ENCODE peak calls at places on chromosome 21, in four cellular contexts. One of them, this sample, is unnamed. For H3K4me1, the result is how much of the 10 kb centered on the place peaks cover.

GRCh38 chr21:40208206-40208950 is 341.1 kb downstream of the PCP4 start:
- DNase-seq in CD8-positive, alpha-beta T cell: no peak
- DNase-seq in esophagus muscularis mucosa: no peak
- DNase-seq in colonic mucosa: no peak
- DNase-seq in this sample: no peak

GRCh38 chr21:35995522-35996088 is 64.7 kb downstream of the SETD4 start:
- DNase-seq in CD8-positive, alpha-beta T cell: no peak
- DNase-seq in esophagus muscularis mucosa: no peak
- DNase-seq in colonic mucosa: no peak
- DNase-seq in this sample: no peak

GRCh38 chr21:45555251-45555556 is 13.0 kb upstream of the SLC19A1 start:
- DNase-seq in CD8-positive, alpha-beta T cell: no peak
- DNase-seq in esophagus muscularis mucosa: no peak
- DNase-seq in colonic mucosa: no peak
- DNase-seq in this sample: no peak

GRCh38 chr21:45390121-45390751 is 14.7 kb upstream of the COL18A1 start:
- DNase-seq in CD8-positive, alpha-beta T cell: no peak
- DNase-seq in esophagus muscularis mucosa: no peak
- DNase-seq in colonic mucosa: no peak
- DNase-seq in this sample: peak

GRCh38 chr21:38945536-38946245 is 140.0 kb downstream of the ETS2 start:
- DNase-seq in CD8-positive, alpha-beta T cell: no peak
- DNase-seq in esophagus muscularis mucosa: no peak
- DNase-seq in colonic mucosa: no peak
- DNase-seq in this sample: no peak

GRCh38 chr21:33844104-33844889 is 71.3 kb downstream of the ATP5PO start:
- DNase-seq in CD8-positive, alpha-beta T cell: no peak
- DNase-seq in esophagus muscularis mucosa: no peak
- DNase-seq in colonic mucosa: no peak
- DNase-seq in this sample: no peak

GRCh38 chr21:38849776-38850175 is 44.0 kb downstream of the ETS2 start:
- DNase-seq in CD8-positive, alpha-beta T cell: no peak
- DNase-seq in esophagus muscularis mucosa: peak
- DNase-seq in colonic mucosa: peak
- DNase-seq in this sample: no peak

GRCh38 chr21:26032263-26032662 is 138.3 kb downstream of the APP start:
- DNase-seq in CD8-positive, alpha-beta T cell: no peak
- DNase-seq in esophagus muscularis mucosa: no peak
- DNase-seq in colonic mucosa: no peak
- DNase-seq in this sample: no peak

GRCh38 chr21:46111857-46112730 is 14.2 kb downstream of the COL6A2 start:
- DNase-seq in CD8-positive, alpha-beta T cell: no peak
- DNase-seq in esophagus muscularis mucosa: no peak
- DNase-seq in colonic mucosa: no peak
- DNase-seq in this sample: peak

GRCh38 chr21:38837806-38838461 is 32.2 kb downstream of the ETS2 start:
- DNase-seq in CD8-positive, alpha-beta T cell: no peak
- DNase-seq in esophagus muscularis mucosa: no peak
- DNase-seq in colonic mucosa: peak
- DNase-seq in this sample: no peak

GRCh38 chr21:17513214-17514123 is 626 bp downstream of the CXADR start:
- DNase-seq in CD8-positive, alpha-beta T cell: no peak
- DNase-seq in esophagus muscularis mucosa: no peak
- DNase-seq in colonic mucosa: peak
- DNase-seq in this sample: peak

GRCh38 chr21:23921670-23922418 is 1685.4 kb downstream of the MRPL39 start:
- DNase-seq in CD8-positive, alpha-beta T cell: no peak
- DNase-seq in esophagus muscularis mucosa: no peak
- DNase-seq in colonic mucosa: no peak
- DNase-seq in this sample: no peak

GRCh38 chr21:35509004-35509704 is 460.1 kb upstream of the RUNX1 start:
- DNase-seq in CD8-positive, alpha-beta T cell: no peak
- DNase-seq in esophagus muscularis mucosa: no peak
- DNase-seq in colonic mucosa: no peak
- DNase-seq in this sample: no peak

GRCh38 chr21:29775462-29775861 is 164.3 kb downstream of the GRIK1 start:
- DNase-seq in CD8-positive, alpha-beta T cell: no peak
- DNase-seq in esophagus muscularis mucosa: no peak
- DNase-seq in colonic mucosa: no peak
- DNase-seq in this sample: no peak

GRCh38 chr21:22885614-22886013 is 1887.4 kb downstream of the NCAM2 start:
- DNase-seq in CD8-positive, alpha-beta T cell: no peak
- DNase-seq in esophagus muscularis mucosa: no peak
- DNase-seq in colonic mucosa: no peak
- DNase-seq in this sample: no peak

GRCh38 chr21:33968082-33968997 is 52.7 kb upstream of the ATP5PO start:
- DNase-seq in CD8-positive, alpha-beta T cell: no peak
- DNase-seq in esophagus muscularis mucosa: no peak
- DNase-seq in colonic mucosa: no peak
- DNase-seq in this sample: no peak

GRCh38 chr21:30408782-30409494 is 13.1 kb downstream of the KRTAP13-1 start:
- DNase-seq in CD8-positive, alpha-beta T cell: no peak
- DNase-seq in esophagus muscularis mucosa: no peak
- DNase-seq in colonic mucosa: peak
- DNase-seq in this sample: peak

GRCh38 chr21:27424601-27425000 is 457.7 kb upstream of the ADAMTS5 start:
- DNase-seq in CD8-positive, alpha-beta T cell: no peak
- DNase-seq in esophagus muscularis mucosa: no peak
- DNase-seq in colonic mucosa: no peak
- DNase-seq in this sample: no peak

GRCh38 chr21:28635541-28635940 is 357.1 kb downstream of the LTN1 start:
- DNase-seq in CD8-positive, alpha-beta T cell: no peak
- DNase-seq in esophagus muscularis mucosa: no peak
- DNase-seq in colonic mucosa: no peak
- DNase-seq in this sample: no peak

GRCh38 chr21:28636988-28637691 is 355.5 kb downstream of the LTN1 start:
- DNase-seq in CD8-positive, alpha-beta T cell: no peak
- DNase-seq in esophagus muscularis mucosa: no peak
- DNase-seq in colonic mucosa: no peak
- DNase-seq in this sample: no peak

GRCh38 chr21:28633803-28634572 is 358.7 kb downstream of the LTN1 start:
- DNase-seq in CD8-positive, alpha-beta T cell: no peak
- DNase-seq in esophagus muscularis mucosa: no peak
- DNase-seq in colonic mucosa: no peak
- DNase-seq in this sample: no peak

GRCh38 chr21:28627691-28628090 is 365.0 kb downstream of the LTN1 start:
- DNase-seq in CD8-positive, alpha-beta T cell: no peak
- DNase-seq in esophagus muscularis mucosa: no peak
- DNase-seq in colonic mucosa: no peak
- DNase-seq in this sample: no peak

GRCh38 chr21:28632718-28633408 is 359.8 kb downstream of the LTN1 start:
- DNase-seq in CD8-positive, alpha-beta T cell: no peak
- DNase-seq in esophagus muscularis mucosa: no peak
- DNase-seq in colonic mucosa: no peak
- DNase-seq in this sample: no peak
- H3K4me1 ChIP-seq in CD8-positive, alpha-beta T cell: under half
- H3K4me1 ChIP-seq in esophagus muscularis mucosa: under half
- H3K4me1 ChIP-seq in colonic mucosa: under half
- H3K4me1 ChIP-seq in this sample: under half

GRCh38 chr21:43734131-43734634 is 15.3 kb downstream of the PDXK start:
- DNase-seq in CD8-positive, alpha-beta T cell: no peak
- DNase-seq in esophagus muscularis mucosa: no peak
- DNase-seq in colonic mucosa: peak
- DNase-seq in this sample: peak

GRCh38 chr21:43731891-43732711 is 13.2 kb downstream of the PDXK start:
- DNase-seq in CD8-positive, alpha-beta T cell: no peak
- DNase-seq in esophagus muscularis mucosa: no peak
- DNase-seq in colonic mucosa: no peak
- DNase-seq in this sample: peak

GRCh38 chr21:43734830-43735229 is 15.9 kb downstream of the PDXK start:
- DNase-seq in CD8-positive, alpha-beta T cell: no peak
- DNase-seq in esophagus muscularis mucosa: no peak
- DNase-seq in colonic mucosa: no peak
- DNase-seq in this sample: peak

GRCh38 chr21:43733060-43733459 is 14.1 kb downstream of the PDXK start:
- DNase-seq in CD8-positive, alpha-beta T cell: no peak
- DNase-seq in esophagus muscularis mucosa: no peak
- DNase-seq in colonic mucosa: no peak
- DNase-seq in this sample: no peak

DNA sequence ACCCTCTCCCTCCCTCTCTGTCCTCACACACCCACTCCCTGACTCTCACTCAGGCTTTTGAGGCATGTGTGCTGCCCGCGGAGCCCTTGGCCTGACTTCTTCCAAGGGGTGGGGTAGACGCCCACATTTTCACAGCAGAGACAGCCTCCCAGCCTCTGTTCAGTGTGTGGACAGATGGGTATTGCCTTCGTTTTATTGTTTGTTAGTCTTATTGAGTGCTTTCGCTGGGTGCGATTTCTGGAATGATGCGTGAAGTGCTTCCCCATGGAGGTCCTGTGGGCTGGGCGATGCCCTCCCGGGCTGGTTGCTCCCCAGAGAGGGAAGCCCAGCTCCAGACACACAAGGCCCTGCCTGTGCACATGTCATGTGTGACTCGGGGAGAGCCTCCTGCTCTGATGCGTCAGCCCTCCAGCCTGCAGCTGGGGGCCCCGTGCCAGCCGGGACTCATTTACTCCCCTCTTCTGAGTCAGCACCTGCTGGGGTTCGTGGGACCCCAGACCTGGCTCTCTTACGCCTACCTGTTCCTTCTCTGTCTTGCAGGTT is 14.7 kb downstream of the PDXK start:
- DNase-seq in CD8-positive, alpha-beta T cell: no peak
- DNase-seq in esophagus muscularis mucosa: no peak
- DNase-seq in colonic mucosa: peak
- DNase-seq in this sample: peak
- H3K4me1 ChIP-seq in CD8-positive, alpha-beta T cell: under half
- H3K4me1 ChIP-seq in esophagus muscularis mucosa: under half
- H3K4me1 ChIP-seq in colonic mucosa: under half
- H3K4me1 ChIP-seq in this sample: under half

GRCh38 chr21:42375966-42376337 is 9.6 kb upstream of the TFF1 start:
- DNase-seq in CD8-positive, alpha-beta T cell: no peak
- DNase-seq in esophagus muscularis mucosa: no peak
- DNase-seq in colonic mucosa: no peak
- DNase-seq in this sample: no peak
- H3K4me1 ChIP-seq in CD8-positive, alpha-beta T cell: under half
- H3K4me1 ChIP-seq in esophagus muscularis mucosa: under half
- H3K4me1 ChIP-seq in colonic mucosa: under half
- H3K4me1 ChIP-seq in this sample: under half

GRCh38 chr21:15772654-15773053 is 42.9 kb downstream of the USP25 start:
- DNase-seq in CD8-positive, alpha-beta T cell: no peak
- DNase-seq in esophagus muscularis mucosa: no peak
- DNase-seq in colonic mucosa: no peak
- DNase-seq in this sample: no peak
- H3K4me1 ChIP-seq in CD8-positive, alpha-beta T cell: under half
- H3K4me1 ChIP-seq in esophagus muscularis mucosa: under half
- H3K4me1 ChIP-seq in colonic mucosa: under half
- H3K4me1 ChIP-seq in this sample: under half

GRCh38 chr21:43779660-43780059 is 3.6 kb upstream of the CSTB start:
- DNase-seq in CD8-positive, alpha-beta T cell: no peak
- DNase-seq in esophagus muscularis mucosa: no peak
- DNase-seq in colonic mucosa: no peak
- DNase-seq in this sample: no peak
- H3K4me1 ChIP-seq in CD8-positive, alpha-beta T cell: under half
- H3K4me1 ChIP-seq in esophagus muscularis mucosa: under half
- H3K4me1 ChIP-seq in colonic mucosa: under half
- H3K4me1 ChIP-seq in this sample: under half

DNA sequence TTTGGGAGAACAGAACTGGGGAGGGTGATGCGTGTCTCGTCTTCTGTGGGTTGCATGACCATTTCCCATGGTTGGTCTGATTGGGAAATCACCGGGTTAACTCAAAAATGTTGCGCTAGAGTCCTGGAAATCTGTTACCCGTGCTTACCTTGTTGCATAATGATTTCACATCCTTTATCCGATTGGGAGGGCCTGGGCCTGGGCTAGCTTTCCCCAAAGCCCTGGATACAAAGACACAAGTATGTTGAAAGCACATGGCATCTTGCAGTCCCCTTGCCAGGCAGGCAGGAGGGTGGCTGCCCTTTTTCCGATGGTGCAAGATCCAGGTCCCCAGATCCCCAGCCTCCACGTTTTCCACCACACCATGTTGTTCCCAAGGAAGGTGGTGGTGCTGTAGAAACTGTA is 582 bp downstream of the TRPM2 start:
- DNase-seq in CD8-positive, alpha-beta T cell: no peak
- DNase-seq in esophagus muscularis mucosa: no peak
- DNase-seq in colonic mucosa: no peak
- DNase-seq in this sample: peak
- H3K4me1 ChIP-seq in CD8-positive, alpha-beta T cell: under half
- H3K4me1 ChIP-seq in esophagus muscularis mucosa: under half
- H3K4me1 ChIP-seq in colonic mucosa: under half
- H3K4me1 ChIP-seq in this sample: under half

GRCh38 chr21:32337206-32337605 is 38.6 kb downstream of the MRAP start:
- DNase-seq in CD8-positive, alpha-beta T cell: no peak
- DNase-seq in esophagus muscularis mucosa: no peak
- DNase-seq in colonic mucosa: no peak
- DNase-seq in this sample: no peak
- H3K4me1 ChIP-seq in CD8-positive, alpha-beta T cell: under half
- H3K4me1 ChIP-seq in esophagus muscularis mucosa: under half
- H3K4me1 ChIP-seq in colonic mucosa: under half
- H3K4me1 ChIP-seq in this sample: under half